ENCODE peak calls at places on chromosomes 1 and 21, in five cellular contexts. Z is A673, I is pancreas, E is mesendoderm, J is adipocyte. C is an unnamed sample.

GRCh38 chr1:192595299-192595698 is 19.7 kb downstream of the RGS1 start:
- DNase-seq in Z (no peak), E (no peak), I (no peak), J (no peak), C (no peak)

GRCh38 chr1:219236095-219236494 is 62.4 kb downstream of the LYPLAL1 start:
- DNase-seq in E (no peak), Z (no peak), I (no peak), J (no peak), C (no peak)

GRCh38 chr21:38639782-38640750 is 141.8 kb upstream of the ERG start:
- DNase-seq in J (no peak), I (no peak), Z (no peak), E (no peak), C (no peak)

GRCh38 chr1:41361495-41362356 is 492 bp downstream of the FOXO6 start:
- DNase-seq in E (peak; percentile 50), Z (no peak), J (peak; percentile 48), I (no peak), C (no peak)

GRCh38 chr1:234699795-234700665 is 90.1 kb upstream of the IRF2BP2 start:
- DNase-seq in I (no peak), Z (peak; percentile 23), J (peak; percentile 38), E (no peak), C (peak; percentile 62)

GRCh38 chr1:168726719-168727118 is 2.3 kb downstream of the DPT start:
- DNase-seq in J (no peak), I (no peak), E (no peak), Z (no peak), C (no peak)

GRCh38 chr1:32889731-32890278 is 3.5 kb downstream of the HPCA start:
- DNase-seq in Z (no peak), E (no peak), J (no peak), I (no peak), C (no peak)

GRCh38 chr1:100539836-100540536 is 2.0 kb downstream of the GPR88 start:
- DNase-seq in J (peak; percentile 44), I (peak; percentile 17), E (peak; percentile 51), Z (peak; percentile 17), C (no peak)

GRCh38 chr1:241640867-241641542 is 836 bp upstream of the CHML start:
- DNase-seq in J (no peak), Z (no peak), E (no peak), I (no peak), C (no peak)

GRCh38 chr21:27817902-27818623 is 851.2 kb upstream of the ADAMTS5 start:
- DNase-seq in Z (no peak), I (no peak), E (no peak), J (peak; percentile 30), C (no peak)

GRCh38 chr1:29521846-29522580 is 285.7 kb downstream of the PTPRU start:
- DNase-seq in J (no peak), I (no peak), E (no peak), Z (no peak), C (no peak)

GRCh38 chr1:5914676-5915285 is 77.4 kb downstream of the NPHP4 start:
- DNase-seq in E (no peak), I (no peak), J (no peak), Z (no peak), C (no peak)

GRCh38 chr1:53359225-53359933 is 31.5 kb upstream of the LRP8 start:
- DNase-seq in I (no peak), E (no peak), J (no peak), Z (no peak), C (no peak)

GRCh38 chr1:47445823-47446567 is 8.2 kb downstream of the FOXD2 start:
- DNase-seq in I (no peak), J (no peak), E (no peak), Z (no peak), C (no peak)

GRCh38 chr1:47448462-47449233 is 10.8 kb downstream of the FOXD2 start:
- DNase-seq in J (no peak), Z (no peak), E (no peak), I (no peak), C (no peak)

GRCh38 chr1:47449702-47450552 is 12.1 kb downstream of the FOXD2 start:
- DNase-seq in E (peak; percentile 73), J (no peak), I (peak; percentile 47), Z (no peak), C (no peak)

GRCh38 chr1:47452426-47452825 is 14.6 kb downstream of the FOXD2 start:
- DNase-seq in Z (no peak), I (no peak), J (no peak), E (no peak), C (no peak)

DNA sequence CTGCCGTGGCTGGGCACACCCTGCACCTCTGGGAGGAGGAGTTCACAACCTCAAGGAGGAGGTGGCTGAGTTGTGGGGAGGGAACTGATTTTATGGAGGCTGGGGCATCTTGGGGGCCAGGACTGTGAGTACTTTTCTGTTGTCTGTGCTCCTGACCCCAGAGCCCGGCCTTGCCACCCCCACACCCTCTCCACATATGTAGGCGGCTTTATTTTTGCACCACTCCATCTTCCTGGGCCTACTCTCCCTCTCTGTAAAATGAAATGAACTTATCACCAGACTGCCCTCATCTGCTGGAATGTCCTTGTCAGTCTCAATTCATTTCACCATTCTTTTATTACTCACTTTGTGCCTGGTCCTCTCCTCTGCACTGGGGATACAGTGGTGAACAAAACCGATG is 12.8 kb downstream of the FOXD2 start:
- DNase-seq in E (no peak), J (no peak), I (no peak), Z (no peak), C (no peak)
- H3K27me3 ChIP-seq in E (peaks cover 44% of the 10 kb centered on the region), J (peaks cover 74% of the 10 kb centered on the region), I (peaks cover 13% of the 10 kb centered on the region), Z (peaks cover 67% of the 10 kb centered on the region), C (peaks cover 98% of the 10 kb centered on the region)

GRCh38 chr1:20191266-20191665 is 4.9 kb upstream of the PLA2G2C start:
- DNase-seq in Z (no peak), E (no peak), J (no peak), I (no peak), C (no peak)

GRCh38 chr1:20189664-20190063 is 3.3 kb upstream of the PLA2G2C start:
- DNase-seq in I (no peak), Z (no peak), E (no peak), J (no peak), C (no peak)

GRCh38 chr1:20192364-20192763 is 6.0 kb upstream of the PLA2G2C start:
- DNase-seq in I (no peak), Z (no peak), E (no peak), J (peak; percentile 23), C (no peak)

GRCh38 chr1:20190256-20190655 is 3.9 kb upstream of the PLA2G2C start:
- DNase-seq in Z (no peak), I (no peak), J (no peak), E (no peak), C (no peak)

DNA sequence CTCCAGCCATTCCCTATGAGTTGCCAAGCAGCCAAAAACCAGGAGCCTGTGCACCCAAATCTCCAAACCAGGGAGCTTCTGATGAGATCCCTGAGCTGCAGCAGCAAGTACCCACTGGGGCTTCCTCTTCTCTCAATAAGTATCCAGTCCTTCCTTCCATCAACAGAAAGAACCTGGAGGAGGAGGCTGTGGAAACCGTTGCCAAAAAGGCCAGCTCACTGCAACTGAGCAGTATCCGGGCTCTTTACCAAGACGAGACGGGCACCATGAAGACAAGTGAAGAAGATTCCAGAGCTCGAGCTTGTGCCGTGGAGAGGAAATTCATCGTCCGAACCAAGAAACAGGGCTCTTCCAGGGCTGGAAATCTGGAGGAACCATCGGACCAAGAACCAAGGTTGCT is 4.4 kb upstream of the PLA2G2C start:
- DNase-seq in Z (no peak), E (no peak), I (no peak), J (no peak), C (no peak)
- H3K27me3 ChIP-seq in Z (peaks cover 80% of the 10 kb centered on the region), E (no peaks in the 10 kb centered on the region), I (no peaks in the 10 kb centered on the region), J (peaks cover 44% of the 10 kb centered on the region), C (no peaks in the 10 kb centered on the region)

DNA sequence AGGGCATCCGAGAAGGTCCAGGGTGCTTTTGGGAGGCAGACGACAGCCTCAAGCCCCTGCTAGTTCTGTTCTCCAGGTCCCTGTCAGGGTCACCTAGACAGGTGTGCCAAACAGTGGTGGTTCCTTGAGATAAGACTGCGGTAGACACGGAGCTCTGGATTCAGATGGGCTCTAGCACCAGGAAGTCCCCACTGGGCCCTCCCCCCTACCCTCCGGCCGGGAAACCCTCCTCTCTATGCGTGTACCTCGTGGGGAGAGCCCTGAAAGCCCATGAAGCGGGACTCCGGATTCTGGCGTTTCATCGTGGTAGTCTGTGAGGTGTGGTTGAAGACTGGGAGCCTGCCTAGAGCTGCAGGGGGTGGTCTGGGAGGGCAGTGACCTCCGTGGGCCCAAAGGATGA is 2.1 kb upstream of the KCNA2 start:
- DNase-seq in Z (no peak), E (no peak), I (no peak), J (no peak), C (no peak)
- H3K27me3 ChIP-seq in Z (no peaks in the 10 kb centered on the region), E (peaks cover 28% of the 10 kb centered on the region), I (no peaks in the 10 kb centered on the region), J (peaks cover 87% of the 10 kb centered on the region), C (peaks cover 11% of the 10 kb centered on the region)

GRCh38 chr1:23421343-23421742 is 3.2 kb downstream of the TCEA3 start:
- DNase-seq in J (no peak), I (no peak), Z (no peak), E (no peak), C (no peak)
- H3K27me3 ChIP-seq in J (no peaks in the 10 kb centered on the region), I (no peaks in the 10 kb centered on the region), Z (no peaks in the 10 kb centered on the region), E (peaks cover 19% of the 10 kb centered on the region), C (peaks cover 29% of the 10 kb centered on the region)

GRCh38 chr1:21763236-21763635 is 19.7 kb downstream of the USP48 start:
- DNase-seq in J (no peak), E (no peak), Z (no peak), I (no peak), C (no peak)

GRCh38 chr1:21764615-21765423 is 18.1 kb downstream of the USP48 start:
- DNase-seq in Z (peak; percentile 85), J (peak; percentile 96), E (peak; percentile 96), I (peak; percentile 71), C (peak; percentile 28)

GRCh38 chr1:21762022-21762404 is 20.9 kb downstream of the USP48 start:
- DNase-seq in I (no peak), E (no peak), J (no peak), Z (no peak), C (no peak)

GRCh38 chr1:21763694-21764419 is 19.1 kb downstream of the USP48 start:
- DNase-seq in Z (no peak), J (no peak), E (no peak), I (no peak), C (no peak)

DNA sequence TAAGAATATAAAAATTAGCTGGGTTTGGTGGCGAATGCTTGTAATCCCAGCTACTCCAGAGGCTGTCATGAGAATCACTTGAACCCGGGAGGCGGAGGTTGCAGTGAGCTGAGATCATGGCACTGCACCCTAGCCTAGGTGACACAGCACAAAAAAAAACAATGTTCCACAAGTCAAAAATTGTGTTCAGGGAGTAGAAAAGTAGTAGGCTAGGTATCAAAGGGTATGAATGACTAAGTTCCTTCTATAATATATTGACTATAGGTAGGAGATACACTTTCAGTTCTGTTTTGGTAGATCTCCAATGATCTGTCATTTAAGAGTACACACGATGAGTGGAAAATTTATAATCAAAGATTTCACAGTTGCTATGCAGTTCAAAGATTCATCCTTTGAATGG is 16.7 kb downstream of the USP48 start:
- DNase-seq in I (no peak), J (no peak), Z (no peak), E (no peak), C (no peak)
- H3K27me3 ChIP-seq in I (no peaks in the 10 kb centered on the region), J (no peaks in the 10 kb centered on the region), Z (no peaks in the 10 kb centered on the region), E (no peaks in the 10 kb centered on the region), C (no peaks in the 10 kb centered on the region)